ENCODE peak calls at places on chromosome 11, in five cellular contexts. S is cardiac septum; A is activated T-cell treated with anti-CD3 and anti-CD28 coated beads, Interleukin-2, amount 50 U/mL, for 72 hours; U is LoVo; X is NCI-H187. T is an unnamed sample.

GRCh38 chr11:9529333-9529648 is 44.2 kb upstream of the WEE1 start:
- DNase-seq in X (no peak), A (no peak), U (peak), S (no peak), T (no peak)

GRCh38 chr11:123212406-123212805 is 17.4 kb upstream of the CLMP start:
- DNase-seq in S (no peak), A (no peak), X (no peak), U (no peak), T (peak)

GRCh38 chr11:117936973-117937372 is 7.8 kb upstream of the TMPRSS13 start:
- DNase-seq in S (no peak), A (no peak), X (no peak), U (no peak), T (no peak)

GRCh38 chr11:17649696-17650600 is 69.4 kb upstream of the MYOD1 start:
- DNase-seq in A (no peak), S (no peak), U (no peak), X (no peak), T (peak)

GRCh38 chr11:7892059-7892699 is 38.9 kb downstream of the OR10A6 start:
- DNase-seq in X (no peak), A (no peak), S (no peak), U (no peak), T (peak)

GRCh38 chr11:70771099-70771885 is 373.0 kb downstream of the CTTN start:
- DNase-seq in S (no peak), A (no peak), U (no peak), X (no peak), T (no peak)

GRCh38 chr11:73252577-73253191 is 19.5 kb upstream of the P2RY6 start:
- DNase-seq in A (no peak), X (peak), S (no peak), U (no peak), T (no peak)

GRCh38 chr11:8777907-8778767 is 95.5 kb downstream of the RPL27A start:
- DNase-seq in U (no peak), X (no peak), S (no peak), A (no peak), T (peak)

GRCh38 chr11:78690588-78690987 is 115.9 kb upstream of the NARS2 start:
- DNase-seq in X (no peak), A (no peak), S (no peak), U (no peak), T (no peak)

GRCh38 chr11:83194284-83195175 is 1.0 kb downstream of the ANKRD42 start:
- DNase-seq in U (peak), A (peak), X (no peak), S (peak), T (peak)

GRCh38 chr11:93740802-93741093 is 547 bp downstream of the TAF1D start:
- DNase-seq in U (peak), X (no peak), A (peak), S (no peak), T (peak)

GRCh38 chr11:7004482-7004881 is 15.7 kb downstream of the ZNF214 start:
- DNase-seq in U (peak), X (no peak), A (no peak), S (no peak), T (peak)

GRCh38 chr11:101840720-101841119 is 74.1 kb upstream of the CEP126 start:
- DNase-seq in S (no peak), U (no peak), X (no peak), A (no peak), T (no peak)

GRCh38 chr11:124402326-124402922 is 3.6 kb upstream of the OR8B3 start:
- DNase-seq in S (no peak), X (no peak), U (peak), A (peak), T (peak)

GRCh38 chr11:59216654-59217640 is 4.2 kb upstream of the MPEG1 start:
- DNase-seq in U (peak), S (no peak), A (peak), X (no peak), T (peak)

GRCh38 chr11:124970925-124971324 is 16.9 kb downstream of the CCDC15 start:
- DNase-seq in U (no peak), S (no peak), X (no peak), A (no peak), T (peak)

GRCh38 chr11:102798012-102798746 is at the start of gene MMP1:
- DNase-seq in U (no peak), S (no peak), A (no peak), X (no peak), T (peak)

GRCh38 chr11:88695701-88696414 is 358.3 kb upstream of the CTSC start:
- DNase-seq in S (no peak), U (no peak), A (no peak), X (no peak), T (no peak)

GRCh38 chr11:97432926-97433325 is 1043.1 kb downstream of the JRKL start:
- DNase-seq in X (no peak), S (no peak), U (no peak), A (no peak), T (no peak)

GRCh38 chr11:67045314-67045713 is 11.3 kb upstream of the RHOD start:
- DNase-seq in A (no peak), X (no peak), S (no peak), U (no peak), T (peak)

GRCh38 chr11:117572129-117572528 is 224.9 kb downstream of the DSCAML1 start:
- DNase-seq in A (no peak), X (no peak), U (no peak), S (peak), T (no peak)

GRCh38 chr11:95931916-95932315 is 8.0 kb upstream of the MTMR2 start:
- DNase-seq in U (no peak), X (no peak), A (no peak), S (no peak), T (no peak)

GRCh38 chr11:120184371-120184945 is 26.4 kb upstream of the OAF start:
- DNase-seq in X (no peak), A (no peak), U (no peak), S (peak), T (no peak)

GRCh38 chr11:12925520-12925919 is 83.6 kb upstream of the RASSF10 start:
- DNase-seq in U (no peak), A (no peak), X (no peak), S (no peak), T (no peak)

GRCh38 chr11:100964400-100964799 is 165.2 kb downstream of the PGR start:
- DNase-seq in U (no peak), X (no peak), A (no peak), S (no peak), T (peak)

GRCh38 chr11:77470971-77471370 is 2.9 kb downstream of the PAK1 start:
- DNase-seq in A (no peak), U (no peak), X (no peak), S (no peak), T (no peak)

GRCh38 chr11:128208329-128209220 is 378.8 kb downstream of the ETS1 start:
- DNase-seq in S (no peak), X (no peak), A (no peak), U (peak), T (peak)

GRCh38 chr11:72221386-72221785 is 3.2 kb upstream of the INPPL1 start:
- DNase-seq in U (no peak), A (no peak), X (no peak), S (no peak), T (no peak)

GRCh38 chr11:68535098-68535497 is 74.5 kb downstream of the PPP6R3 start:
- DNase-seq in S (no peak), U (no peak), X (no peak), A (no peak), T (no peak)

GRCh38 chr11:117643606-117644300 is 153.3 kb downstream of the DSCAML1 start:
- DNase-seq in X (no peak), A (no peak), S (no peak), U (no peak), T (peak)

GRCh38 chr11:45089251-45089650 is 57.2 kb upstream of the PRDM11 start:
- DNase-seq in A (no peak), X (no peak), U (no peak), S (peak), T (peak)

GRCh38 chr11:45233804-45234170 is 52.4 kb downstream of the SYT13 start:
- DNase-seq in U (no peak), X (no peak), A (no peak), S (no peak), T (no peak)

GRCh38 chr11:91133361-91133760 is 910.5 kb upstream of the CHORDC1 start:
- DNase-seq in S (no peak), X (no peak), A (no peak), U (no peak), T (no peak)

GRCh38 chr11:19398772-19399542 is 158.2 kb upstream of the E2F8 start:
- DNase-seq in U (no peak), A (no peak), X (no peak), S (no peak), T (peak)

GRCh38 chr11:89491141-89491690 is at the start of gene NOX4:
- DNase-seq in S (peak), U (no peak), X (no peak), A (no peak), T (peak)

GRCh38 chr11:117492578-117493251 is 165.1 kb downstream of the CEP164 start:
- DNase-seq in A (no peak), S (no peak), X (no peak), U (no peak), T (no peak)

GRCh38 chr11:62127426-62127825 is 3.6 kb downstream of the INCENP start:
- DNase-seq in X (no peak), A (no peak), S (peak), U (no peak), T (no peak)

GRCh38 chr11:92632510-92632909 is 336.9 kb upstream of the MTNR1B start:
- DNase-seq in A (no peak), S (no peak), U (no peak), X (no peak), T (no peak)

T was measured in EL.